ENCODE peak calls at places on chromosomes 12 and 14, in four cellular contexts. O is NCI-H2081 treated with DMSO at 0.1 percent for 48 hours, Z is EL, A is NCI-H1930. Q is an unnamed sample.

GRCh38 chr12:127083028-127083949 is 1183.7 kb upstream of the TMEM132C start:
- DNase-seq in Z (peak), O (peak), A (peak), Q (no peak)

GRCh38 chr14:105026033-105026785 is 5.3 kb upstream of the CDCA4 start:
- DNase-seq in A (no peak), Z (peak), O (no peak), Q (no peak)

GRCh38 chr14:33966276-33966675 is 15.4 kb upstream of the EGLN3 start:
- DNase-seq in A (no peak), O (no peak), Z (no peak), Q (no peak)

GRCh38 chr12:3294481-3294911 is 196.5 kb upstream of the PRMT8 start:
- DNase-seq in A (no peak), Z (no peak), O (no peak), Q (no peak)

GRCh38 chr12:12445165-12445881 is 88.4 kb downstream of the BORCS5 start:
- DNase-seq in O (no peak), A (no peak), Z (no peak), Q (no peak)

GRCh38 chr14:20539906-20540305 is 20.9 kb downstream of the RNASE9 start:
- DNase-seq in O (no peak), Z (no peak), A (no peak), Q (no peak)

GRCh38 chr14:86357119-86357518 is 827.2 kb downstream of the FLRT2 start:
- DNase-seq in Z (no peak), O (no peak), A (no peak), Q (no peak)

GRCh38 chr14:91753501-91754128 is 21.7 kb upstream of the CATSPERB start:
- DNase-seq in O (no peak), A (no peak), Z (no peak), Q (no peak)

GRCh38 chr14:64800000-64800399 is 79.7 kb downstream of the SPTB start:
- DNase-seq in O (no peak), Z (peak), A (no peak), Q (peak)

GRCh38 chr12:127388985-127389384 is 878.0 kb upstream of the TMEM132C start:
- DNase-seq in O (no peak), A (no peak), Z (peak), Q (no peak)

GRCh38 chr14:78135450-78135891 is 34.7 kb upstream of the NRXN3 start:
- DNase-seq in Z (peak), A (no peak), O (no peak), Q (no peak)

GRCh38 chr12:68557011-68557715 is 53.5 kb upstream of the RAP1B start:
- DNase-seq in Z (peak), O (no peak), A (no peak), Q (no peak)

GRCh38 chr14:83960832-83961512 is 1569.0 kb upstream of the FLRT2 start:
- DNase-seq in A (no peak), O (no peak), Z (no peak), Q (no peak)

GRCh38 chr12:120399531-120399930 is 30.6 kb upstream of the MSI1 start:
- DNase-seq in A (no peak), O (no peak), Z (peak), Q (no peak)

GRCh38 chr12:124720019-124720686 is 143.5 kb downstream of the SCARB1 start:
- DNase-seq in A (no peak), Z (peak), O (peak), Q (no peak)

Q was measured in germinal center.